ENCODE peak calls at places on chromosomes 13 and 19, in four cellular contexts. M, H, U and N are unnamed samples.

GRCh38 chr13:94620286-94620896 is 18.7 kb downstream of the GPR180 start:
- DNase-seq in H (peak; percentile 39), M (no peak), U (peak; percentile 34), N (peak; percentile 75)

GRCh38 chr13:92260363-92260762 is 861.9 kb downstream of the GPC5 start:
- DNase-seq in U (no peak), M (no peak), H (no peak), N (no peak)

GRCh38 chr19:13537454-13537853 is 31.2 kb upstream of the CACNA1A start:
- DNase-seq in U (peak; percentile 13), M (no peak), H (no peak), N (no peak)

GRCh38 chr19:35946203-35946602 is 10.0 kb downstream of the LRFN3 start:
- DNase-seq in H (no peak), M (no peak), U (no peak), N (no peak)

GRCh38 chr13:106432636-106433035 is 102.8 kb downstream of the EFNB2 start:
- DNase-seq in H (no peak), U (no peak), M (no peak), N (no peak)

GRCh38 chr19:4327252-4327876 is 11.3 kb downstream of the STAP2 start:
- DNase-seq in U (peak; percentile 90), M (no peak), H (no peak), N (peak; percentile 86)

GRCh38 chr19:34963531-34964406 is at the start of gene ZNF792:
- DNase-seq in U (peak; percentile 82), H (peak; percentile 56), M (no peak), N (peak; percentile 75)

GRCh38 chr13:111526922-111527321 is 206.5 kb downstream of the TEX29 start:
- DNase-seq in U (no peak), H (no peak), M (no peak), N (no peak)

GRCh38 chr13:106329941-106330340 is 205.5 kb downstream of the EFNB2 start:
- DNase-seq in U (no peak), H (no peak), M (no peak), N (no peak)

GRCh38 chr13:51303063-51303552 is 36.4 kb upstream of the SERPINE3 start:
- DNase-seq in H (no peak), M (no peak), U (no peak), N (no peak)

GRCh38 chr19:35553385-35554000 is 8.1 kb downstream of the TMEM147 start:
- DNase-seq in U (no peak), M (no peak), H (no peak), N (no peak)

GRCh38 chr13:44017756-44018309 is 138.1 kb downstream of the LACC1 start:
- DNase-seq in U (no peak), M (no peak), H (no peak), N (no peak)

GRCh38 chr13:30355839-30356238 is 48.5 kb upstream of the KATNAL1 start:
- DNase-seq in U (no peak), M (no peak), H (no peak), N (no peak)

GRCh38 chr19:29442910-29443309 is 82.9 kb upstream of the VSTM2B start:
- DNase-seq in U (no peak), M (no peak), H (no peak), N (no peak)

GRCh38 chr19:3323026-3323425 is 43.4 kb upstream of the NFIC start:
- DNase-seq in U (no peak), M (no peak), H (no peak), N (no peak)

GRCh38 chr13:40211586-40211968 is 454.9 kb downstream of the FOXO1 start:
- DNase-seq in U (no peak), H (no peak), M (no peak), N (no peak)

GRCh38 chr19:3275068-3275582 is 50.7 kb downstream of the CELF5 start:
- DNase-seq in H (peak; percentile 65), M (no peak), U (peak; percentile 45), N (peak; percentile 76)

GRCh38 chr13:97582170-97582569 is 148.2 kb downstream of the RAP2A start:
- DNase-seq in M (no peak), H (no peak), U (no peak), N (no peak)

GRCh38 chr13:111322001-111322915 is 1.8 kb downstream of the TEX29 start:
- DNase-seq in M (no peak), U (no peak), H (no peak), N (no peak)

GRCh38 chr19:2230807-2231533 is 5.2 kb downstream of the PLEKHJ1 start:
- DNase-seq in H (no peak), U (no peak), M (no peak), N (no peak)

GRCh38 chr19:6721773-6722172 is 1.3 kb upstream of the C3 start:
- DNase-seq in U (no peak), M (no peak), H (no peak), N (no peak)

GRCh38 chr19:44447864-44448674 is at the start of gene ZNF229:
- DNase-seq in M (no peak), H (peak; percentile 12), U (peak; percentile 66), N (no peak)

GRCh38 chr19:17860331-17860992 is 752 bp downstream of the RPL18A start:
- DNase-seq in M (no peak), U (peak; percentile 49), H (no peak), N (no peak)
- TF ChIP-seq TARDBP in M (no peak), U (no peak), H (no peak), N (no peak)

GRCh38 chr13:81927347-81927746 is 1586.4 kb upstream of the SPRY2 start:
- DNase-seq in H (peak; percentile 5), M (no peak), U (no peak), N (peak; percentile 28)

DNA sequence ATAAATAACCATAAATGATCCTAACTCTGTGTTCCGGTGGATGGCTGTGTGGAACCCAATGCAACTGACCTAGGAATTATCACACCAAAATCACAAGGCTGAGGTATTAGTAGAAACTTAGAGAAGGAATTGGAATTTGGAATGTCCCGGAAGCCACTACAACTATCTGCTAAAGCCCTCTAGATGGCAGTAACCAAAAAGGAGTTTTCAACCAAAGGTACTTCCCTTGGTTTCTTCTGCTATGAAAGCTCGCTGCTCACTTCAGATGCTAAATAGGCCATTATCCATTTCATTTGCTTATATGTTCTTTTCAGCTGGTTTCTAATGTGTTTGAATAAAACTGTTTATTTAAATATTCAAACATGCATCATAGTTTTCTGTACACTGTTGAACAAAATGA is 1589.1 kb upstream of the SPRY2 start:
- DNase-seq in M (no peak), H (peak; percentile 14), U (no peak), N (peak; percentile 58)
- TF ChIP-seq TARDBP in M (no peak), H (no peak), U (no peak), N (no peak)

GRCh38 chr13:23871616-23872220 is 17.5 kb downstream of the MIPEP start:
- DNase-seq in M (no peak), H (peak; percentile 39), U (peak; percentile 12), N (peak; percentile 12)
- TF ChIP-seq TARDBP in M (no peak), H (no peak), U (no peak), N (no peak)

GRCh38 chr13:46015374-46015773 is 37.2 kb downstream of the ZC3H13 start:
- DNase-seq in H (no peak), U (no peak), M (no peak), N (no peak)
- TF ChIP-seq TARDBP in H (no peak), U (no peak), M (no peak), N (no peak)

GRCh38 chr19:10881403-10882107 is 10.2 kb downstream of the CARM1 start:
- DNase-seq in H (no peak), U (peak; percentile 71), M (no peak), N (no peak)

GRCh38 chr19:10878253-10878652 is 6.9 kb downstream of the CARM1 start:
- DNase-seq in M (no peak), U (no peak), H (no peak), N (no peak)

GRCh38 chr19:10885241-10886169 is 14.2 kb downstream of the CARM1 start:
- DNase-seq in U (no peak), M (no peak), H (no peak), N (no peak)

GRCh38 chr19:10884273-10884672 is 12.9 kb downstream of the CARM1 start:
- DNase-seq in U (no peak), M (no peak), H (no peak), N (no peak)

DNA sequence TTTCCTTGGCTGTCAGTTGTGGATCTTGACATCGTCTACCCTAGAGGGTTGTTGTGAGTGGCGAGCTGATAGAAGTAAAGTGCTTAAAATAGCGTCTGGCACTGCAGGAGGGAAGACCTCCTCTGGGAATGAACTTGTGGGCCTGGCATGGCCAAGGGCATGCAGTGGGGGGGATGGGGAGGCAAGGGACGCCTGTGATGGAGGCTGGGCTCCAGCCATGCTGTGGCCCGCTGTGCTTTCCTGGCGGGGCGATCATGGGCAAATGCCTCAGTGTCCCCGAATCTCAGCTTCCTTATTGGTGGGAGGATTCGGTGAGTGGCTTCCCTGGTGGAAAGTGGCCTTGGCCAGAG is 10.7 kb downstream of the CARM1 start:
- DNase-seq in H (no peak), U (no peak), M (no peak), N (no peak)
- TF ChIP-seq TARDBP in H (no peak), U (no peak), M (no peak), N (no peak)

GRCh38 chr19:16628984-16629691 is 1.1 kb upstream of the MED26 start:
- DNase-seq in U (no peak), M (peak; percentile 33), H (no peak), N (no peak)

GRCh38 chr19:16627928-16628182 is 149 bp downstream of the MED26 start:
- DNase-seq in M (no peak), H (no peak), U (no peak), N (no peak)

GRCh38 chr19:16626796-16627193 is 1.2 kb downstream of the MED26 start:
- DNase-seq in U (no peak), H (no peak), M (no peak), N (no peak)

GRCh38 chr19:16628183-16628983 is at the start of gene MED26:
- DNase-seq in U (peak; percentile 98), M (peak; percentile 53), H (peak; percentile 86), N (peak; percentile 99)

GRCh38 chr19:16627194-16627927 is 643 bp downstream of the MED26 start:
- DNase-seq in M (no peak), H (peak; percentile 10), U (no peak), N (no peak)
- TF ChIP-seq TARDBP in M (no peak), H (no peak), U (no peak), N (no peak)

DNA sequence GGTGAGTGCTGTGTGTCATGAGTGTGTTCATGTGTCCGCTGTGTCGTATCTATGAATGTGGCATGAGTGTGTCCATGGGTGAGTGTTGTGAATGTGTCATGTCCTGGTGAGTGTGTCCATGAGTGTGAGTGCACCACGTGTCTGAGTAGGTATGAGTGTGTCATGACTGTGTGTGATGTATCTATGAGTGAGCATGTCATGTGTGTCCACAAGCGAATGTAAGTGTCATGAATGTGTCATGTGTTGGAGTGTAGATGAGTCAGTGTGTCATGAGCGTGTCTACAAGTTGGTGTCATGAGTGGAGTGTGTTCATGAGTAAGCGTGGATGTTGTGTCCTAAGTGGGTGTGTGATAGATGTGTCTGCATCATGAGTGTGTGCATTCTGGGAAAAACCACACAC is 129.4 kb downstream of the TUBA3C start:
- DNase-seq in M (no peak), U (no peak), H (no peak), N (no peak)
- TF ChIP-seq TARDBP in M (no peak), U (no peak), H (no peak), N (no peak)

DNA sequence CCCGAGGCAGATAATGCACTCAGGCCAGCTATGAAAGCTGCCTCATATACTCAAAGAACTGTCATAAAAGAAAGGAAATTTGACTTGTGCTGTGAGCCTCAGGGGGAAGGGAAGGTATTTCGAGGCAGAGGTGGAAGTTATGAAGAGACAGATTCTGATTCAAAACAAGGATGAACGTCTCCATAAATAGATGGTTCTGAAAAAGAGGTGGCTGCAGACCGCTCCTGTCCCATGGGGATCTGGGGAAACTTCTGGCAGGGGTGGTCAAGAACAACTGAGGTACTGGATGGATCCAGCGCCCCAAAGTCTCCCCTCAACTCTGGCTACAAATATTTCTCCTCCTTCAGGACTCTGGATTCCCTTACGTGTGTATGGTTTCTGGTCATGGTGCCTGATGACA is 168.1 kb upstream of the IRS2 start:
- DNase-seq in H (no peak), M (no peak), U (no peak), N (no peak)
- TF ChIP-seq TARDBP in H (no peak), M (no peak), U (no peak), N (no peak)